ENCODE peak calls at places on chromosomes 2 and 18, in five cellular contexts. K, E, M, R and N are unnamed samples.

GRCh38 chr2:54558188-54558975 is 102.3 kb downstream of the SPTBN1 start:
- DNase-seq in K (peak; percentile 90), E (peak; percentile 56), M (peak; percentile 86), R (peak; percentile 60), N (peak; percentile 77)

GRCh38 chr2:174635747-174636399 is 38.3 kb upstream of the WIPF1 start:
- DNase-seq in K (no peak), E (no peak), M (no peak), R (peak; percentile 76), N (no peak)

GRCh38 chr2:234189786-234190185 is 139.3 kb downstream of the SPP2 start:
- DNase-seq in K (no peak), E (no peak), M (no peak), R (no peak), N (no peak)

GRCh38 chr18:36530676-36531405 is 233.3 kb downstream of the FHOD3 start:
- DNase-seq in K (no peak), E (no peak), M (no peak), R (no peak), N (no peak)

GRCh38 chr18:37314534-37314933 is 251.1 kb downstream of the CELF4 start:
- DNase-seq in K (peak; percentile 38), E (no peak), M (no peak), R (no peak), N (no peak)

GRCh38 chr2:197209742-197210408 is 100.7 kb downstream of the ANKRD44 start:
- DNase-seq in K (no peak), E (no peak), M (no peak), R (no peak), N (no peak)

GRCh38 chr2:14064346-14064745 is 568.2 kb upstream of the LRATD1 start:
- DNase-seq in K (no peak), E (no peak), M (no peak), R (no peak), N (no peak)

GRCh38 chr2:237075749-237076599 is 9.7 kb upstream of the COPS8 start:
- DNase-seq in K (no peak), E (no peak), M (no peak), R (no peak), N (no peak)

GRCh38 chr2:79271456-79271855 is 111.9 kb upstream of the REG3A start:
- DNase-seq in K (no peak), E (no peak), M (no peak), R (no peak), N (no peak)

GRCh38 chr2:64626963-64627760 is 26.6 kb downstream of the SERTAD2 start:
- DNase-seq in K (peak; percentile 37), E (no peak), M (peak; percentile 35), R (no peak), N (no peak)

GRCh38 chr2:219448099-219448775 is 13.6 kb downstream of the SPEG start:
- DNase-seq in K (peak; percentile 80), E (no peak), M (no peak), R (no peak), N (no peak)

GRCh38 chr18:57390044-57390443 is 37.7 kb downstream of the ST8SIA3 start:
- DNase-seq in K (no peak), E (no peak), M (no peak), R (no peak), N (no peak)

GRCh38 chr2:72954376-72955187 is 37.3 kb downstream of the EMX1 start:
- DNase-seq in K (no peak), E (no peak), M (no peak), R (no peak), N (no peak)

GRCh38 chr2:239519081-239519920 is 118.5 kb upstream of the HDAC4 start:
- DNase-seq in K (no peak), E (no peak), M (no peak), R (no peak), N (peak; percentile 78)

GRCh38 chr2:68646303-68646702 is 2.9 kb downstream of the PROKR1 start:
- DNase-seq in K (no peak), E (peak; percentile 1), M (no peak), R (no peak), N (no peak)

GRCh38 chr18:21897811-21898210 is 157.2 kb downstream of the MIB1 start:
- DNase-seq in K (peak; percentile 92), E (peak; percentile 41), M (peak; percentile 57), R (peak; percentile 46), N (peak; percentile 32)

GRCh38 chr18:57728941-57729511 is 74.1 kb downstream of the ATP8B1 start:
- DNase-seq in K (no peak), E (no peak), M (peak; percentile 48), R (no peak), N (no peak)

GRCh38 chr2:230891108-230891507 is 26.4 kb downstream of the ITM2C start:
- DNase-seq in K (no peak), E (no peak), M (no peak), R (no peak), N (no peak)

GRCh38 chr2:197911667-197912066 is 107.3 kb downstream of the PLCL1 start:
- DNase-seq in K (peak; percentile 52), E (no peak), M (no peak), R (no peak), N (no peak)

GRCh38 chr18:48673456-48674197 is 134.8 kb downstream of the CTIF start:
- DNase-seq in K (no peak), E (no peak), M (no peak), R (no peak), N (no peak)

GRCh38 chr2:47819834-47820233 is 36.9 kb downstream of the MSH6 start:
- DNase-seq in K (no peak), E (no peak), M (no peak), R (peak; percentile 34), N (no peak)

GRCh38 chr18:66867653-66868052 is 263.8 kb upstream of the CDH19 start:
- DNase-seq in K (no peak), E (no peak), M (no peak), R (no peak), N (no peak)

GRCh38 chr2:223591596-223591995 is 10.6 kb downstream of the SCG2 start:
- DNase-seq in K (no peak), E (no peak), M (no peak), R (no peak), N (no peak)

GRCh38 chr2:10185046-10185445 is 62.5 kb downstream of the RRM2 start:
- DNase-seq in K (no peak), E (no peak), M (peak; percentile 61), R (no peak), N (no peak)

GRCh38 chr18:47261902-47262301 is 10.4 kb upstream of the SKOR2 start:
- DNase-seq in K (peak; percentile 54), E (no peak), M (no peak), R (no peak), N (no peak)

GRCh38 chr18:47265197-47265596 is 13.7 kb upstream of the SKOR2 start:
- DNase-seq in K (no peak), E (no peak), M (no peak), R (no peak), N (no peak)

GRCh38 chr18:47262397-47263196 is 11.1 kb upstream of the SKOR2 start:
- DNase-seq in K (peak; percentile 35), E (no peak), M (no peak), R (no peak), N (no peak)

GRCh38 chr18:47263197-47263827 is 11.9 kb upstream of the SKOR2 start:
- DNase-seq in K (peak; percentile 89), E (no peak), M (no peak), R (no peak), N (no peak)

GRCh38 chr18:47263828-47264314 is 12.4 kb upstream of the SKOR2 start:
- DNase-seq in K (peak; percentile 56), E (no peak), M (no peak), R (no peak), N (no peak)
- TF ChIP-seq EZH2 in K (peak; percentile 73), E (no peak), M (peak; percentile 12), R (no peak), N (no peak)

GRCh38 chr2:96952976-96953610 is 33.3 kb downstream of the FAM178B start:
- DNase-seq in K (no peak), E (no peak), M (no peak), R (peak; percentile 64), N (no peak)

GRCh38 chr2:96955694-96956610 is 30.4 kb downstream of the FAM178B start:
- DNase-seq in K (no peak), E (no peak), M (no peak), R (no peak), N (no peak)

GRCh38 chr2:96952016-96952750 is 34.2 kb downstream of the FAM178B start:
- DNase-seq in K (no peak), E (no peak), M (no peak), R (no peak), N (no peak)

GRCh38 chr2:96954490-96954846 is 31.9 kb downstream of the FAM178B start:
- DNase-seq in K (no peak), E (no peak), M (peak; percentile 68), R (peak; percentile 17), N (no peak)

DNA sequence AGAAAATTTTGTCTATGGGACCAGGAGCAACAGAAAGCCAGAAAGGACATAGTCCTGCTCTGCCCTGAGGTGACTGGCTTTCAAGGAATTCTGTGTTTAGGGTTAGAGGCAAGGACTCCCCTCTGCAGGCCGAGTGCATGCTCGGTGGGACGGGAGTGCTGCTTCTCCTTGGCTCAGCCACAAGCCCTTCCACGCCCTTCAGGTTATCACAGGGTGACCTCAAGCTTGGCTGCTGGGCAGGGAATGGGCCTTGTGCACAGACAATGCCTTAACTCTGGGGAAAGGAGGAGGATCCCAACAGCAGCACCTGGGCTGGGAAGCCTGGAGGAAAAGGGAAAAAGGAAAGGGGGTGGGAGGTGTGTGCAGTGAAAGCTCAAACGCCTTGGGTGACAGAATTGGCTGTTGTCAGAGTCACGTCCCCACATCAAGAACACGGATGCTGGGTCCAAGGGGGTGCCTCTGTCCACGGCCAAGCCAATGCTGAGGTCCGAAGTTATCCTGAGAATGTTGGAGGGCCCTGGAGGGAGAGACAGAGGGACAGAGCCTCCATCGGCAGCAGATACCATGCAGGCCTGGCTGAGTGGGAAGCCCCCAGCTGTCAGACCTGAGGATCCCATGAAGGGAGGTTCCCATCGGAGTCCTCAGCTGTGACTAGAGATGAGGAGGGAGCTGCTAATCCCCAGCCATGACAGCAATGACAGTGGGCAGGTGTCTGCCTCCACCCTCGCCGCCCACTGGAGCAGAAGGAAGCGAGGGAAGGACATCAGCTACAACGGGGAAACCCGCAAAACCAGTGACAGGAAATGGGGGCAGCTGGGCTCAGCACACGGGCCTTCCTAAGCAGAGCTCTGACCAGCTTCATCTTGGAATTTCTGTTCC is 32.5 kb downstream of the FAM178B start:
- DNase-seq in K (no peak), E (no peak), M (no peak), R (no peak), N (no peak)
- H3K4me1 ChIP-seq in K (peaks cover 18% of the 10 kb centered on the region), E (peaks cover 6% of the 10 kb centered on the region), M (no peaks in the 10 kb centered on the region), R (no peaks in the 10 kb centered on the region), N (no peaks in the 10 kb centered on the region)

GRCh38 chr2:118848381-118849225 is 1.2 kb upstream of the EN1 start:
- DNase-seq in K (peak; percentile 74), E (no peak), M (no peak), R (no peak), N (no peak)
- TF ChIP-seq EZH2 in K (peak; percentile 93), E (no peak), M (peak; percentile 78), R (peak; percentile 42), N (no peak)

DNA sequence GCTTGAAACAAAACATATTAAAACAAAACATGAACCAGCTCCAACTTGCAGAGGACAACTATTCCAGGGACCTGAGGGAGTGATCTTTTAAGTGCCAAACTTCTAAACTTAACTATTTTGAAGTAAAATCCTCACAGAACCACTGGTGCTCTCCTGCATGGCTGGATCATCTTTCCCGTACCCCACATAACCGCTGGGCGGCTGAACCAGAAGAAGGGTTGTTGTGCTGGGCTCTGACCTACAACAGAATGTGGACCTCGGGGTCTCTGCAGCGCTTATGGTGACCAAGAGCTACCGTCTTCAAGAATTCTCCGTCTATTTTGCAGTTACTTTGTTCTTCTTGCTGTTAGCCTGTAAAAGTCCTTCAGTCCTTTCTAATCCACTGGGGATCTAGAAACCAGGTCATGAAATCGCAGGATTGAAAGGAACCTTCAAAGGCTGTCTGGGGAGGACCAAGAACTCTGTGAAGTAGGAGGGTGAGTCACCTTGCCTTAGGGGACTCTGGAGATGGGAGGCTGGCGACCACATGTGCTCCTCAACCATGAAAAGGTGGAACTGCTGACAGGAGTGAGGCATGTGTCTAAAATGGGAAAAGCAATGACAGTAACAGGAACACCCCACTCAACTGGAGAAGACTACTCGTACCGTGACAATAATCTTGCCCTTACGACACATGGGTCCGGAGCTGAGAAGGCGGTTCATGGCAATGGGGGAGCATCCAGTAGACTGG is 46.6 kb downstream of the HDLBP start:
- DNase-seq in K (no peak), E (no peak), M (no peak), R (no peak), N (no peak)
- H3K4me1 ChIP-seq in K (peaks cover 16% of the 10 kb centered on the region), E (peaks cover 41% of the 10 kb centered on the region), M (peaks cover 27% of the 10 kb centered on the region), R (peaks cover 9% of the 10 kb centered on the region), N (no peaks in the 10 kb centered on the region)